ENCODE peak calls at places on chromosomes 11 and 22, in five cellular contexts. E, Q, P, N and S are unnamed samples.

GRCh38 chr11:2393111-2393868 is 7.3 kb upstream of the TSSC4 start:
- DNase-seq in P (no peak), E (no peak), N (no peak), Q (no peak), S (no peak)

GRCh38 chr22:44719586-44720368 is 17.8 kb downstream of the PRR5 start:
- DNase-seq in N (no peak), Q (no peak), P (no peak), E (peak), S (no peak)

GRCh38 chr11:96963375-96963774 is 573.6 kb downstream of the JRKL start:
- DNase-seq in P (no peak), N (no peak), Q (no peak), E (no peak), S (no peak)

GRCh38 chr11:16126361-16126760 is 230.0 kb downstream of the SOX6 start:
- DNase-seq in Q (no peak), N (no peak), P (peak), E (peak), S (no peak)

GRCh38 chr11:110859998-110860397 is 147.8 kb upstream of the ARHGAP20 start:
- DNase-seq in E (no peak), Q (no peak), P (no peak), N (no peak), S (no peak)

GRCh38 chr11:19087658-19088057 is 27.1 kb upstream of the MRGPRX2 start:
- DNase-seq in Q (no peak), E (no peak), P (no peak), N (no peak), S (no peak)

GRCh38 chr11:37504925-37505324 is 906.9 kb upstream of the RAG2 start:
- DNase-seq in N (no peak), P (no peak), Q (no peak), E (no peak), S (no peak)

GRCh38 chr22:48729499-48730171 is 1098.0 kb downstream of the BRD1 start:
- DNase-seq in E (no peak), P (no peak), N (no peak), Q (no peak), S (no peak)

GRCh38 chr11:13160302-13160701 is 117.3 kb upstream of the BMAL1 start:
- DNase-seq in Q (no peak), N (no peak), E (no peak), P (no peak), S (no peak)

GRCh38 chr11:91081440-91082088 is 858.7 kb upstream of the CHORDC1 start:
- DNase-seq in N (no peak), P (no peak), E (no peak), Q (peak), S (no peak)

GRCh38 chr11:10076458-10077141 is 217.4 kb downstream of the SBF2 start:
- DNase-seq in N (peak), E (no peak), Q (peak), P (peak), S (peak)

GRCh38 chr22:39598017-39598965 is 27.7 kb downstream of the CACNA1I start:
- DNase-seq in P (no peak), N (peak), E (no peak), Q (peak), S (peak)

GRCh38 chr11:102783720-102784119 is 3.3 kb upstream of the MMP10 start:
- DNase-seq in N (no peak), Q (no peak), P (no peak), E (no peak), S (no peak)

GRCh38 chr11:976431-977160 is 50.9 kb downstream of the AP2A2 start:
- DNase-seq in Q (no peak), P (no peak), E (no peak), N (peak), S (no peak)

GRCh38 chr11:36594316-36594989 is at the start of gene IFTAP:
- DNase-seq in Q (peak), P (peak), E (peak), N (peak), S (peak)

GRCh38 chr11:85977751-85978160 is 91.1 kb downstream of the PICALM start:
- DNase-seq in N (no peak), Q (no peak), E (no peak), P (no peak), S (no peak)

GRCh38 chr22:41367039-41367679 is 14.6 kb upstream of the TEF start:
- DNase-seq in N (peak), P (peak), Q (peak), E (peak), S (peak)

GRCh38 chr11:9613830-9614762 is 40.6 kb downstream of the WEE1 start:
- DNase-seq in Q (peak), P (peak), N (peak), E (peak), S (peak)

DNA sequence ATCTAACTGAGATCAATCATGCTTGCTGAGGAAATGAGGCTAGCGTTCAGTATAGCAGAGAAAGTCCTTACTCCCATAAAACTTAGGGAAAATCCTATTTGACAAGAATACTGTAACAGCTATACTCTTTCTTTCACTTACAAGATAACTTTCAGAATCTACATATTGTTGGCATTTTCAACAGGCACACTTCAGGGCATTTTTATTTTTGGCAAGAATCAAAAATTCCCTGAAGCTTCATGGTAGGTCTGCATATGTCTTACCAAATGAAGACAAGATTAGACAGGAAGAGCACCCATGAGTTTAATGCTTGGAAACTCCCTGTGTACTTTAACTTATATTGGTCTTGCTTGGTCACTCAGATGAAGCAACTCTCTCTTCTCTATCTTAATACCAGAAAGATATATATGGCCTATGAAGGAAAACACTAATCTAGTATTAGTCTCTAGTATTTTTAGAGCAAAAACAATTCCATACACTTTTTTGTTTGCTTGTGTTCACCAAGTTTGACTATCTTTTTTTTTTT is 137.7 kb downstream of the ATG16L2 start:
- DNase-seq in N (no peak), P (no peak), Q (no peak), E (no peak), S (no peak)
- TF ChIP-seq CHD2 in N (no peak), P (no peak), Q (no peak), E (no peak), S (no peak)

GRCh38 chr11:118243161-118243560 is 9.0 kb downstream of the MPZL3 start:
- DNase-seq in P (no peak), Q (no peak), E (no peak), N (no peak), S (no peak)
- TF ChIP-seq CHD2 in P (no peak), Q (no peak), E (no peak), N (no peak), S (no peak)

GRCh38 chr11:89355649-89356048 is 135.5 kb downstream of the NOX4 start:
- DNase-seq in P (no peak), E (no peak), Q (no peak), N (no peak), S (no peak)
- TF ChIP-seq CHD2 in P (no peak), E (no peak), Q (no peak), N (no peak), S (no peak)

GRCh38 chr11:70651036-70651435 is 252.7 kb downstream of the CTTN start:
- DNase-seq in E (no peak), Q (no peak), P (no peak), N (no peak), S (no peak)

GRCh38 chr11:70646272-70647049 is 248.1 kb downstream of the CTTN start:
- DNase-seq in E (no peak), Q (no peak), P (no peak), N (no peak), S (no peak)

GRCh38 chr11:70647188-70648166 is 249.1 kb downstream of the CTTN start:
- DNase-seq in N (no peak), E (no peak), P (no peak), Q (no peak), S (no peak)

GRCh38 chr11:70645537-70645936 is 247.2 kb downstream of the CTTN start:
- DNase-seq in P (no peak), Q (no peak), N (no peak), E (no peak), S (no peak)

DNA sequence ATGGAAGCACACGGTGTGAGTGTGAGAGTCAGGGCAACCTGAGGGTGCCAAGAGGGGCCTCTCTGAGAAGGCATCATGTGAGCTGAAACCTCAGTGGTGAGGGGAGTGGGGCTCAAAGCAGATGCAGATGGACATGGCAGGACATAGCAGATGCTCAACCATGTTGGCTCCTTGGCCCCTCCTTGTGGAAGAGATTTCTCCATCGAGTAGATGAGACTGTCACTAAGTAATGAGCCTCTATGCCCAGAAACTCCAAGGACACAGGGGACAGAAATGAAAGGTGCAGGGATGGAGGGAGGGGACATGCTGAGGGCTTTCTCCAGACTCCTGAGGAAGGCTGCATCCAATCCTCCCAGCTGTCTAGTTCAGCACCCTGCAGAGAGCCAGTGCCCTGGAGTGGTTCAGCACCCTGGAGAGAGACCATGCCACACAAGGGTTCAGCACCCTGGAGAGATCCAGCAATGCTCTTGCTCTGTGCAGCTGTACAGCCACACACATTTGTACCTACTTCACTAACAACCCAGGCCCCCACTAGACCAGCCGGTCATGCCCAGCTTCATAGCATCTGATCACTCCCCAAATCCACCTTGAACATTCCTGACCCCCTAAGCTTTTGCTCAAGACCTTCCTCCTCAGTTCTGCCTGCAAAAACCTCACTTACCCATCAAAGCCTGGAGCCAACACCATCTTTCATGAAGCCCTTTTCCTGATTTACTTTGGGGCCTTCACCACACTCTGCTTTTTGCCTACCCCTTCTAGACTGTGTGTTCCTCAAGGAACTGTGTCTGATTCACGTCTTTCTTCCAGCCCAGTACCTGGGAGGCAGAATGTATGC is 252.0 kb downstream of the CTTN start:
- DNase-seq in Q (peak), N (peak), E (no peak), P (peak), S (no peak)
- TF ChIP-seq CHD2 in Q (no peak), N (no peak), E (no peak), P (no peak), S (no peak)